ENCODE peak calls at places on chromosomes 4 and X, in nine cellular contexts. M is NCI-H82; I is stimulated activated CD4-positive, alpha-beta T cell treated with anti-CD3 and anti-CD28 coated beads, TNF-alpha, amount 100 ng/mL, for 48 hours; D is SK-MEL-5; H is AML-193; Y is head of caudate nucleus; S is HEK293T; W is iris pigment epithelial cell; P is fibroblast of lung. U is an unnamed sample.

GRCh38 chr4:112916868-112917267 is 132.6 kb upstream of the ANK2 start:
- DNase-seq in I (no peak), D (no peak), Y (no peak), S (no peak), W (peak), H (no peak), P (peak), M (no peak), U (no peak)

GRCh38 chrX:12890467-12890866 is 16.0 kb upstream of the TLR8 start:
- DNase-seq in D (no peak), M (no peak), H (no peak), W (no peak), I (no peak), Y (no peak), S (no peak), P (no peak), U (no peak)

GRCh38 chr4:20612313-20612712 is 87.9 kb upstream of the PACRGL start:
- DNase-seq in S (no peak), I (no peak), H (no peak), P (peak), M (no peak), D (no peak), W (peak), Y (no peak), U (no peak)

GRCh38 chrX:115017455-115017854 is at the start of gene IL13RA2:
- DNase-seq in S (no peak), H (no peak), I (no peak), Y (peak), D (peak), P (peak), W (no peak), M (peak), U (no peak)

GRCh38 chr4:146545102-146545501 is 23.4 kb upstream of the SLC10A7 start:
- DNase-seq in H (peak), S (peak), D (peak), Y (no peak), M (peak), P (peak), W (peak), I (no peak), U (no peak)

GRCh38 chr4:118703118-118703517 is 17.9 kb downstream of the METTL14 start:
- DNase-seq in D (no peak), M (no peak), I (no peak), H (no peak), P (no peak), W (no peak), S (no peak), Y (no peak), U (no peak)

GRCh38 chrX:105098812-105099211 is 121.7 kb downstream of the TEX13A start:
- DNase-seq in W (no peak), H (no peak), Y (no peak), I (no peak), S (no peak), D (no peak), M (no peak), P (no peak), U (no peak)

GRCh38 chrX:155434906-155435743 is 23.3 kb downstream of the F8A3 start:
- DNase-seq in Y (no peak), W (peak), D (no peak), S (no peak), I (no peak), H (no peak), M (no peak), P (no peak), U (no peak)

GRCh38 chrX:65582450-65583082 is 48.0 kb upstream of the LAS1L start:
- DNase-seq in Y (no peak), I (no peak), H (no peak), M (peak), S (no peak), W (no peak), D (no peak), P (no peak), U (no peak)

GRCh38 chr4:1233641-1234277 is 15.2 kb downstream of the CTBP1 start:
- DNase-seq in H (no peak), Y (no peak), I (no peak), D (no peak), S (no peak), P (peak), W (peak), M (no peak), U (no peak)

GRCh38 chr4:151888367-151888866 is 127.6 kb upstream of the GATB start:
- DNase-seq in S (no peak), H (no peak), W (no peak), D (no peak), P (no peak), Y (no peak), M (no peak), I (no peak), U (no peak)

GRCh38 chrX:48475295-48475694 is 704 bp upstream of the FTSJ1 start:
- DNase-seq in H (no peak), I (no peak), S (no peak), D (no peak), W (no peak), M (peak), P (no peak), Y (no peak), U (no peak)

GRCh38 chrX:134171661-134172587 is 65.1 kb upstream of the CCDC160 start:
- DNase-seq in Y (peak), M (peak), S (no peak), W (peak), H (no peak), D (no peak), I (peak), P (peak), U (no peak)

GRCh38 chrX:44874481-44875184 is 1.6 kb downstream of the KDM6A start:
- DNase-seq in W (peak), D (peak), Y (peak), M (peak), I (peak), P (peak), H (no peak), S (peak), U (no peak)

GRCh38 chr4:37822220-37822619 is 4.3 kb upstream of the PGM2 start:
- DNase-seq in P (peak), S (no peak), D (no peak), I (no peak), H (no peak), Y (no peak), W (no peak), M (no peak), U (no peak)

GRCh38 chr4:19386786-19387185 is 864.9 kb upstream of the SLIT2 start:
- DNase-seq in W (no peak), P (no peak), I (no peak), H (no peak), D (no peak), M (no peak), Y (no peak), S (no peak), U (no peak)

U was measured in smooth muscle cell of the brain vasculature.